ENCODE peak calls at places on chromosome 9, in six cellular contexts. G, T, B, C, P and W are unnamed samples.

GRCh38 chr9:127779136-127779981 is 893 bp upstream of the SH2D3C start:
- DNase-seq in B (peak), P (no peak), C (peak), G (no peak), T (no peak), W (no peak)

GRCh38 chr9:892123-892522 is 50.6 kb downstream of the DMRT1 start:
- DNase-seq in T (no peak), P (no peak), B (no peak), G (no peak), C (no peak), W (no peak)

GRCh38 chr9:95138474-95138873 is 179.0 kb downstream of the FANCC start:
- DNase-seq in B (no peak), P (no peak), T (no peak), G (peak), C (no peak), W (no peak)

GRCh38 chr9:68599826-68600225 is 59.1 kb upstream of the TMEM252 start:
- DNase-seq in T (no peak), P (no peak), C (no peak), G (no peak), B (no peak), W (no peak)

GRCh38 chr9:8224381-8224791 is 424.8 kb upstream of the DMAC1 start:
- DNase-seq in P (no peak), B (no peak), C (no peak), G (no peak), T (no peak), W (no peak)

GRCh38 chr9:95370064-95370463 is 52.6 kb upstream of the FANCC start:
- DNase-seq in G (no peak), C (no peak), B (no peak), T (no peak), P (no peak), W (no peak)

GRCh38 chr9:82457959-82458358 is 469.4 kb downstream of the SPATA31D1 start:
- DNase-seq in B (no peak), G (no peak), T (no peak), C (no peak), P (no peak), W (no peak)

GRCh38 chr9:70403166-70403565 is 11.3 kb downstream of the KLF9 start:
- DNase-seq in G (no peak), C (no peak), P (no peak), T (no peak), B (peak), W (no peak)

GRCh38 chr9:89953824-89954223 is 349.0 kb downstream of the GADD45G start:
- DNase-seq in G (no peak), C (no peak), B (no peak), T (no peak), P (no peak), W (no peak)

GRCh38 chr9:132293145-132293721 is 61.6 kb downstream of the SETX start:
- DNase-seq in P (no peak), T (no peak), C (no peak), B (no peak), G (no peak), W (no peak)

GRCh38 chr9:138068601-138069035 is 191.0 kb downstream of the CACNA1B start:
- DNase-seq in B (no peak), G (no peak), P (no peak), T (no peak), C (no peak), W (no peak)

GRCh38 chr9:16773116-16773515 is 97.4 kb downstream of the BNC2 start:
- DNase-seq in G (no peak), T (no peak), B (no peak), C (no peak), P (no peak), W (no peak)

GRCh38 chr9:16771352-16771751 is 99.1 kb downstream of the BNC2 start:
- DNase-seq in C (no peak), P (no peak), T (no peak), G (no peak), B (peak), W (no peak)

GRCh38 chr9:16769291-16769690 is 101.2 kb downstream of the BNC2 start:
- DNase-seq in C (no peak), T (no peak), P (no peak), B (no peak), G (no peak), W (no peak)

GRCh38 chr9:16775330-16775729 is 95.1 kb downstream of the BNC2 start:
- DNase-seq in C (no peak), G (no peak), B (no peak), T (no peak), P (no peak), W (no peak)

GRCh38 chr9:16773617-16774016 is 96.9 kb downstream of the BNC2 start:
- DNase-seq in G (no peak), B (no peak), P (no peak), C (no peak), T (no peak), W (no peak)
- H3K27ac ChIP-seq in G (no peak), B (no peak), P (no peak), C (no peak), T (no peak), W (no peak)

DNA sequence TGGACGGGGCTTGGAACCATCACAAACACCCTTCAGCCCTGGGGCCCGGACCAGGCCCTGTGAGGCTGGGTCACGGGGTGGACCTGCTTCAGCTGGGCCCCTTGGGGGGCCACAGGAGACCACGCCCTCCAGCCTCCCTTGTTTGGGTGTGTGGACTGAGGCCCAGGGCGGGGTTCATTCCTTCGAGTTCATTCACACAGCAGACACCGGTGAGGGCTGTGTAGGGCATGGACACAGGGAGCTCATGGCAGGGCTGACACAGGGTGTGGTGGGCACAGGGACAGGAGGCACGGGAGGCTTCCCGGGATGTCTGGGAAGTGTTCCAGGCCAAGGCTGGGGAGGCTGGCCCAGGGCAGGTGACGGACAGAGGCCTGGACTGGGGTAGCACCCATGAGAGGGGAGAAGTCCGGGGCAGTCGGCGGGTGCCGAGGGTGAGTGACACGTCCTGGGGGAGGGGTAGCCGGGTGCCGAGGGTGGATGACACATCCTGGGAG is 8.9 kb downstream of the DNLZ start:
- DNase-seq in G (no peak), B (peak), C (no peak), P (no peak), T (no peak), W (no peak)
- H3K27ac ChIP-seq in G (no peak), B (peak), C (no peak), P (no peak), T (no peak), W (no peak)

DNA sequence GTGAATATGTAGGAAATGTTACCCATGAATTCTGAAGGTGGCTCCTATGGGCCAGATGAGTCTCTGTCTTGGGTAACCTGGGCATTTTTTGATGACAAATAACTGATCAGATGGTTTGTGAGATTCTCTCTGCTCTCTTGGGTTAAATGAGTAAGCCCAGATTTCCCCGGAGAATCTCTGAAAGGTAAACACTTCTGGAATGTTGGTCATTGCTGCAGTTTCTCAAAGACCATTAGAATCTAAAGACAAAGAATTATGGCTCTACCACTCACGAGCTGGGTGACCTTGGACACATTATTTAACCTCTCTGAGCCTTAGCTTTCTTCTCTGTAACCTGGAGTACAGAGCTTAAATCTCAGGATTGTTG is 191.2 kb downstream of the DAB2IP start:
- DNase-seq in G (no peak), C (no peak), T (no peak), P (no peak), B (peak), W (no peak)
- H3K27ac ChIP-seq in G (no peak), C (no peak), T (no peak), P (no peak), B (no peak), W (no peak)

GRCh38 chr9:100125913-100126312 is 26.9 kb downstream of the INVS start:
- DNase-seq in T (no peak), C (no peak), B (peak), G (no peak), P (no peak), W (no peak)
- H3K27ac ChIP-seq in T (no peak), C (no peak), B (no peak), G (no peak), P (no peak), W (no peak)

DNA sequence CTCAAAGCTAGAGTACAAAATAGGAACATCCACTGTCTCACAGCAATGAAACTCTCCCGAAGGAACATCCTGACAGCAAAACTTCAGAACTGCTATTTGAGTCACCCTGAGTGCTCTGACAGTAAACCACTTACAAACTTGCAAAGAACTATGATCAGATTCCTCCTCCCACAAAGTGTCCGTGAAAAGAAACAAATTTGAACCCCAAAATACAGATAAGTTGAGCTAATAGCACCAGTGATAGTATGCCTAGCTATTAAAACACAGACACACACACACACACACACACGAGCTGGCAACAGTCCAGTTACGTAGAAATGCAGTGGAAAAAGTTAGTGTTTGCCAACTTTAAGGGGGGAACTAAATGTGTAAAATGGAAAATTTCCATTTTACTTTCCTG is 3.1 kb upstream of the GLIS3 start:
- DNase-seq in B (peak), G (no peak), T (no peak), P (no peak), C (no peak), W (no peak)
- H3K27ac ChIP-seq in B (peak), G (no peak), T (no peak), P (no peak), C (no peak), W (no peak)

GRCh38 chr9:116279230-116279629 is 125.6 kb downstream of the PAPPA start:
- DNase-seq in C (no peak), B (no peak), P (no peak), G (no peak), T (no peak), W (peak)

GRCh38 chr9:116276651-116277121 is 123.1 kb downstream of the PAPPA start:
- DNase-seq in B (no peak), T (no peak), G (no peak), P (no peak), C (no peak), W (no peak)

GRCh38 chr9:116275418-116276295 is 122.1 kb downstream of the PAPPA start:
- DNase-seq in B (peak), C (no peak), T (no peak), G (no peak), P (no peak), W (no peak)

GRCh38 chr9:116280529-116280928 is 126.9 kb downstream of the PAPPA start:
- DNase-seq in T (no peak), G (no peak), P (no peak), C (no peak), B (no peak), W (no peak)

GRCh38 chr9:116278326-116278725 is 124.7 kb downstream of the PAPPA start:
- DNase-seq in T (no peak), B (peak), G (no peak), P (no peak), C (no peak), W (no peak)
- H3K27ac ChIP-seq in T (no peak), B (peak), G (no peak), P (no peak), C (no peak), W (no peak)

GRCh38 chr9:93093449-93094293 is 2.3 kb upstream of the CARD19 start:
- DNase-seq in P (no peak), G (no peak), C (no peak), T (peak), B (no peak), W (no peak)
- H3K27ac ChIP-seq in P (peak), G (peak), C (peak), T (no peak), B (no peak), W (no peak)

GRCh38 chr9:114505187-114506081 is at the start of gene WHRN:
- DNase-seq in B (peak), T (peak), G (peak), P (peak), C (peak), W (peak)
- H3K27ac ChIP-seq in B (peak), T (no peak), G (peak), P (peak), C (no peak), W (no peak)

GRCh38 chr9:13570521-13570974 is 291.1 kb upstream of the MPDZ start:
- DNase-seq in P (no peak), T (no peak), G (no peak), C (no peak), B (no peak), W (no peak)

GRCh38 chr9:13569706-13570423 is 290.4 kb upstream of the MPDZ start:
- DNase-seq in G (no peak), T (no peak), C (no peak), P (no peak), B (peak), W (no peak)

GRCh38 chr9:13568851-13569618 is 289.5 kb upstream of the MPDZ start:
- DNase-seq in C (no peak), G (no peak), T (no peak), B (no peak), P (peak), W (no peak)

GRCh38 chr9:13567833-13568232 is 288.3 kb upstream of the MPDZ start:
- DNase-seq in C (no peak), B (peak), G (no peak), P (no peak), T (no peak), W (no peak)

DNA sequence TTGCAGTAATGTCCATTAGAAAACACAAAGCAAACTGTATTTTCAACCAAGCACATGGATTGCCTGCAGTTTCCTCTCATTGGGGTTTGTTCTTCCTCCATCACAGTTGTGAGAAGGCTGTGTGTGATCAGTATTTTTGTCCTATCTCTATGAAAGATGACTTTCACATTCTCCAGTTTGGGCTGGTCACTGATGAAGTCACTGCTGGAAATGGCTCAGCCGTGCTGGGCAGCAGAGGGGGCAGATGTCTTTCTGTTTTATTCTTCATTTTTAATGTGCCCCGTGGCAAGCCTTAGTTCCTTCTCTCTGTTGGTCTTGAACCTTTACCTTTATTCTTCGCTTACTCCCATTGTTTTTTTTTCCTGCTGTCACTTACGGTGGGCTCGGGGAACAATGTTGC is 289.0 kb upstream of the MPDZ start:
- DNase-seq in B (peak), G (no peak), C (no peak), T (no peak), P (no peak), W (no peak)
- H3K27ac ChIP-seq in B (no peak), G (no peak), C (no peak), T (peak), P (peak), W (no peak)